ENCODE peak calls at places on chromosomes 4 and X, in seven cellular contexts. J, I, H, Y, B, N and O are unnamed samples.

GRCh38 chr4:156870166-156870565 is 101.4 kb downstream of the PDGFC start:
- DNase-seq in J (no peak), I (no peak), H (peak), Y (no peak), B (no peak), N (no peak), O (no peak)

GRCh38 chr4:53490965-53491622 is 100.2 kb downstream of the LNX1 start:
- DNase-seq in J (no peak), I (no peak), H (peak), Y (peak), B (peak), N (peak), O (no peak)

GRCh38 chr4:73341454-73341853 is 62.6 kb upstream of the ALB start:
- DNase-seq in J (peak), I (peak), H (peak), Y (peak), B (peak), N (peak), O (peak)

GRCh38 chrX:16970977-16971376 is 24.5 kb downstream of the REPS2 start:
- DNase-seq in J (no peak), I (no peak), H (peak), Y (peak), B (no peak), N (no peak), O (no peak)

GRCh38 chr4:122576261-122577188 is 44.3 kb downstream of the IL21 start:
- DNase-seq in J (no peak), I (peak), H (peak), Y (peak), B (peak), N (peak), O (no peak)

GRCh38 chr4:56995525-56995924 is 16.8 kb downstream of the POLR2B start:
- DNase-seq in J (no peak), I (no peak), H (peak), Y (no peak), B (no peak), N (no peak), O (no peak)

GRCh38 chr4:149175549-149175948 is 640.1 kb downstream of the IQCM start:
- DNase-seq in J (no peak), I (no peak), H (no peak), Y (no peak), B (no peak), N (no peak), O (no peak)

GRCh38 chr4:142846729-142847606 is 867 bp upstream of the INPP4B start:
- DNase-seq in J (peak), I (peak), H (no peak), Y (peak), B (peak), N (peak), O (peak)

GRCh38 chr4:138789796-138790195 is 225.8 kb upstream of the NOCT start:
- DNase-seq in J (no peak), I (no peak), H (no peak), Y (no peak), B (no peak), N (no peak), O (no peak)

GRCh38 chr4:52358855-52359254 is 300.2 kb downstream of the USP46 start:
- DNase-seq in J (no peak), I (no peak), H (no peak), Y (no peak), B (no peak), N (no peak), O (no peak)

GRCh38 chr4:139528377-139529005 is 27.5 kb downstream of the SETD7 start:
- DNase-seq in J (no peak), I (no peak), H (peak), Y (peak), B (no peak), N (no peak), O (no peak)

GRCh38 chr4:170529760-170530440 is 440.1 kb upstream of the AADAT start:
- DNase-seq in J (no peak), I (no peak), H (no peak), Y (no peak), B (no peak), N (no peak), O (no peak)

GRCh38 chrX:46380148-46380752 is 165.0 kb downstream of the ZNF674 start:
- DNase-seq in J (no peak), I (no peak), H (no peak), Y (no peak), B (no peak), N (no peak), O (no peak)

GRCh38 chr4:67765401-67765800 is 11.2 kb upstream of the GNRHR start:
- DNase-seq in J (no peak), I (no peak), H (peak), Y (no peak), B (no peak), N (no peak), O (no peak)

GRCh38 chr4:155807021-155807420 is 48.2 kb downstream of the GUCY1B1 start:
- DNase-seq in J (no peak), I (no peak), H (peak), Y (peak), B (no peak), N (no peak), O (no peak)

GRCh38 chrX:72145181-72145580 is 13.5 kb upstream of the RTL5 start:
- DNase-seq in J (no peak), I (no peak), H (no peak), Y (no peak), B (no peak), N (no peak), O (no peak)

GRCh38 chrX:21375795-21376069 is 1.5 kb downstream of the CNKSR2 start:
- DNase-seq in J (no peak), I (peak), H (no peak), Y (no peak), B (peak), N (no peak), O (no peak)

GRCh38 chr4:23728393-23728792 is 161.5 kb downstream of the PPARGC1A start:
- DNase-seq in J (no peak), I (no peak), H (peak), Y (peak), B (peak), N (peak), O (no peak)

GRCh38 chr4:84483738-84484137 is 15.4 kb downstream of the NKX6-1 start:
- DNase-seq in J (no peak), I (no peak), H (no peak), Y (no peak), B (no peak), N (no peak), O (peak)

GRCh38 chr4:138330531-138330930 is 88.4 kb upstream of the SLC7A11 start:
- DNase-seq in J (no peak), I (no peak), H (peak), Y (peak), B (peak), N (no peak), O (no peak)

GRCh38 chrX:135396566-135396965 is 25.2 kb upstream of the SMIM10L2A start:
- DNase-seq in J (no peak), I (no peak), H (no peak), Y (no peak), B (no peak), N (no peak), O (no peak)

GRCh38 chrX:69503835-69504625 is at the start of gene NALF2:
- DNase-seq in J (peak), I (peak), H (peak), Y (peak), B (peak), N (peak), O (peak)

GRCh38 chr4:149765630-149766029 is 50.0 kb downstream of the IQCM start:
- DNase-seq in J (no peak), I (no peak), H (peak), Y (peak), B (no peak), N (peak), O (no peak)

GRCh38 chr4:124322234-124322831 is 390.2 kb downstream of the ANKRD50 start:
- DNase-seq in J (no peak), I (peak), H (peak), Y (peak), B (peak), N (no peak), O (no peak)

GRCh38 chr4:2516635-2517034 is 19.8 kb upstream of the FAM193A start:
- DNase-seq in J (no peak), I (no peak), H (no peak), Y (no peak), B (no peak), N (no peak), O (no peak)

GRCh38 chrX:134735015-134735414 is 76.7 kb upstream of the PLAC1 start:
- DNase-seq in J (no peak), I (no peak), H (no peak), Y (no peak), B (no peak), N (no peak), O (no peak)

GRCh38 chrX:37846558-37846933 is 825 bp downstream of the DYNLT3 start:
- DNase-seq in J (no peak), I (no peak), H (no peak), Y (no peak), B (no peak), N (no peak), O (no peak)

GRCh38 chr4:146453192-146453591 is 68.5 kb downstream of the SLC10A7 start:
- DNase-seq in J (no peak), I (no peak), H (no peak), Y (no peak), B (no peak), N (no peak), O (no peak)

GRCh38 chrX:154531626-154532025 is 15.0 kb downstream of the G6PD start:
- DNase-seq in J (no peak), I (no peak), H (peak), Y (peak), B (peak), N (peak), O (peak)

GRCh38 chr4:2728221-2728620 is 27.9 kb downstream of the TNIP2 start:
- DNase-seq in J (no peak), I (no peak), H (no peak), Y (no peak), B (no peak), N (no peak), O (no peak)

DNA sequence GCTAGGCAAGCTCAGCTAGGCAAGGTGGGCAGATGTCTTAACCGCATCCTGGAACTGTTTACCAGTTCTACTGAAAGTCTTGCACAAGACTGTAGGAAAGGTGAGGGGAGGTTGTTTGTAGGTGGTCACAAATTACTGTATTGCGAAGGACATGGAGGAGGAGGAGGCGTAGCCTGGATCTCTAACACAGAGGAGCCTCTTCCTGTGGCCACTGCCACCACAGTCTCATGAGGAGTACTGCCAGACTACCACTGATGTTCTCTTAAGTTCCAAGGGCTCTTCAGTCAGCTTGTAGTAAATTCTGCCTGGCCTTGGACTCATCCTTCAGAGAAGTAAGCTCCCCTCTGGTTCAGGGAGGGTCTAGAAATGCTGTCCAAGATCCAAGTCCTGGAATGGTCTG is 258.6 kb downstream of the FAT4 start:
- DNase-seq in J (no peak), I (no peak), H (no peak), Y (no peak), B (no peak), N (no peak), O (no peak)
- H2BK120ac ChIP-seq in J (no peak), I (no peak), H (no peak), Y (no peak), B (no peak), N (no peak), O (no peak)

GRCh38 chr4:95517799-95518198 is 31.0 kb downstream of the UNC5C start:
- DNase-seq in J (no peak), I (no peak), H (no peak), Y (no peak), B (no peak), N (no peak), O (no peak)
- H2BK120ac ChIP-seq in J (no peak), I (no peak), H (no peak), Y (no peak), B (no peak), N (no peak), O (no peak)

GRCh38 chr4:7332216-7333023 is 102.3 kb downstream of the PSAPL1 start:
- DNase-seq in J (no peak), I (no peak), H (peak), Y (no peak), B (no peak), N (no peak), O (no peak)
- H2BK120ac ChIP-seq in J (no peak), I (peak), H (no peak), Y (no peak), B (no peak), N (no peak), O (no peak)

GRCh38 chr4:78566834-78567501 is 15.4 kb downstream of the ANXA3 start:
- DNase-seq in J (no peak), I (no peak), H (no peak), Y (no peak), B (no peak), N (no peak), O (no peak)
- H2BK120ac ChIP-seq in J (no peak), I (no peak), H (peak), Y (no peak), B (no peak), N (peak), O (no peak)

DNA sequence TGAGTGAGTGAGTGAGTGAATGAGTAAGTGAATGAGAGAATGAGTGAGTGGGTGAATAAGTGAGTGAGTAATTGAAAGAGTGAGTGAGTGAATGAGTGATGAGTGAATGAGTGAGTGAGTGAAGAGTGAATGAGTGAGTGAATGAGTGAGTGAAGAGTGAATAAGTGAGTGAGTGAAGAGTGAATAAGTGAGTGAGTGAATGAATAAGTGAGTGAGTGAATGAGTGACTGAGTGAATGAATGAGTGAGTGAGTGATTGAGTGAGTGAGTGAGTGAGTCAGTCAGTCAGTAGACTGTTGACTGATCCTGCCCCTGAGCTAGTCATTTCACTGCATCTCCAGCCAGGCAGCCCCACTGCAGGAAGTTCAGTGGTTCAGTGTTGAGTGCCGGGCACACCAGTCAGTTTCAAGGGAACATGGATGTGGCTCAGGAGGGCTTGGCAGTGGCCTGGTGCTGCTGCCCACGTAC is 228.4 kb upstream of the PSAPL1 start:
- DNase-seq in J (no peak), I (no peak), H (no peak), Y (no peak), B (no peak), N (no peak), O (no peak)
- H2BK120ac ChIP-seq in J (no peak), I (no peak), H (no peak), Y (no peak), B (no peak), N (no peak), O (no peak)

GRCh38 chrX:115622534-115622933 is 61.6 kb downstream of the PLS3 start:
- DNase-seq in J (no peak), I (no peak), H (no peak), Y (no peak), B (peak), N (no peak), O (no peak)

GRCh38 chrX:115616943-115617563 is 56.1 kb downstream of the PLS3 start:
- DNase-seq in J (no peak), I (no peak), H (peak), Y (peak), B (peak), N (no peak), O (no peak)
- H2BK120ac ChIP-seq in J (no peak), I (no peak), H (peak), Y (no peak), B (no peak), N (no peak), O (no peak)